ENCODE peak calls at places on chromosome 6, in nine cellular contexts. Y is mucosa of descending colon; Z is upper lobe of left lung; A is PC-3; C is aorta; U is stomach; Q is trophoblast cell; V is CD4-positive, alpha-beta T cell; P is hepatocyte. K is an unnamed sample. For H3K9me3, the result is how much of the 10 kb centered on the place peaks cover.

GRCh38 chr6:40986871-40987270 is 52.1 kb downstream of the UNC5CL start:
- DNase-seq in Q (no peak), A (no peak), U (no peak), P (no peak), C (no peak), V (no peak), Z (no peak), Y (no peak), K (no peak)

GRCh38 chr6:170407200-170407599 is 100.6 kb downstream of the FAM120B start:
- DNase-seq in C (no peak), Q (no peak), Z (peak), A (no peak), Y (no peak), U (no peak), V (no peak), P (no peak), K (no peak)

GRCh38 chr6:134774244-134774643 is 175.7 kb downstream of the ALDH8A1 start:
- DNase-seq in Q (peak), C (no peak), U (no peak), Z (no peak), P (no peak), Y (no peak), A (peak), V (no peak), K (no peak)

GRCh38 chr6:37303891-37304503 is 46.1 kb upstream of the TMEM217 start:
- DNase-seq in Q (peak), C (no peak), A (peak), Y (no peak), P (peak), U (no peak), V (no peak), Z (no peak), K (no peak)

GRCh38 chr6:79762370-79762769 is 131.2 kb downstream of the SH3BGRL2 start:
- DNase-seq in V (no peak), A (peak), Q (no peak), U (no peak), Y (no peak), P (no peak), C (no peak), Z (no peak), K (no peak)

GRCh38 chr6:106411034-106411433 is 50.5 kb downstream of the CRYBG1 start:
- DNase-seq in A (no peak), Q (no peak), Y (no peak), C (no peak), Z (no peak), P (peak), U (no peak), V (no peak), K (no peak)

GRCh38 chr6:34174846-34175399 is 29.0 kb upstream of the GRM4 start:
- DNase-seq in A (no peak), U (peak), Z (no peak), Q (no peak), P (no peak), C (no peak), Y (no peak), V (no peak), K (no peak)

GRCh38 chr6:39520411-39520810 is 197.9 kb upstream of the KCNK16 start:
- DNase-seq in Q (no peak), Y (no peak), A (no peak), U (no peak), V (no peak), P (no peak), C (no peak), Z (no peak), K (no peak)

GRCh38 chr6:118124851-118125250 is 217.8 kb downstream of the SLC35F1 start:
- DNase-seq in C (no peak), Z (no peak), Y (no peak), P (no peak), U (no peak), V (no peak), Q (no peak), A (no peak), K (no peak)

GRCh38 chr6:159541296-159541695 is 151.7 kb downstream of the SOD2 start:
- DNase-seq in Z (no peak), P (no peak), C (no peak), A (no peak), U (no peak), Q (no peak), Y (no peak), V (no peak), K (no peak)

GRCh38 chr6:1958257-1958656 is 287.1 kb downstream of the GMDS start:
- DNase-seq in Q (peak), V (no peak), P (no peak), U (no peak), Z (no peak), Y (no peak), C (no peak), A (no peak), K (no peak)

GRCh38 chr6:37299990-37300389 is 42.0 kb upstream of the TMEM217 start:
- DNase-seq in A (no peak), Q (no peak), Z (no peak), V (no peak), P (no peak), Y (no peak), U (no peak), C (no peak), K (no peak)

GRCh38 chr6:15464211-15464725 is 198.6 kb downstream of the DTNBP1 start:
- DNase-seq in Y (no peak), V (peak), Z (no peak), U (peak), C (no peak), A (peak), Q (no peak), P (no peak), K (peak)

GRCh38 chr6:109896333-109896732 is 81.8 kb upstream of the GPR6 start:
- DNase-seq in V (no peak), P (no peak), C (no peak), Q (no peak), Z (no peak), U (no peak), Y (no peak), A (no peak), K (no peak)

GRCh38 chr6:35516712-35517111 is 4.0 kb upstream of the TULP1 start:
- DNase-seq in Q (peak), Z (no peak), P (no peak), V (no peak), Y (no peak), A (no peak), C (no peak), U (no peak), K (no peak)

GRCh38 chr6:7392402-7392801 is 2.8 kb downstream of the RIOK1 start:
- DNase-seq in Y (no peak), V (no peak), Q (no peak), Z (no peak), P (peak), C (no peak), A (no peak), U (no peak), K (no peak)

GRCh38 chr6:134352786-134353480 is 35.0 kb upstream of the SGK1 start:
- DNase-seq in C (no peak), A (peak), P (no peak), Y (no peak), U (no peak), Q (no peak), Z (no peak), V (no peak), K (no peak)

DNA sequence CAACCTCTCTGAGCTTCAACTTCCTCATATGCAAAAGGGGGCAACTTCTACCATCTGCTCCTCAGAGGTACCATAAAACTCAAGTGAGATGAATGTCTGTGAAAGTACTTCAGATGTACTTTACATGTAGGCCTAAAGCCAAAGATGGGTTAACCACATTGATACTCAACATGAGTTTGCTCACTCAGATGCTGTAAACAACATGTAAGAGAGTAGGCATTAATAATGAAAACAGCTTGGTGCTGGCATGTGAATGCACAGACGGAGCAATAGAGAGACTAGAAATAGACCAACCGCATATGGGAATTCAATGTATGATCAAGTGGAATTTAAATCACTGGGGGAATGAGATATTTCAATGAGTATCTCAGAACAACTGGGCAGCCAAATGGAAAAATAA is 143.8 kb upstream of the CDYL start:
- DNase-seq in A (no peak), Z (no peak), Q (no peak), P (no peak), Y (no peak), U (no peak), V (no peak), C (no peak), K (no peak)
- H3K9me3 ChIP-seq in A (under half), Z (under half), Q (under half), P (under half), Y (under half), U (under half), V (under half), C (under half), K (under half)

DNA sequence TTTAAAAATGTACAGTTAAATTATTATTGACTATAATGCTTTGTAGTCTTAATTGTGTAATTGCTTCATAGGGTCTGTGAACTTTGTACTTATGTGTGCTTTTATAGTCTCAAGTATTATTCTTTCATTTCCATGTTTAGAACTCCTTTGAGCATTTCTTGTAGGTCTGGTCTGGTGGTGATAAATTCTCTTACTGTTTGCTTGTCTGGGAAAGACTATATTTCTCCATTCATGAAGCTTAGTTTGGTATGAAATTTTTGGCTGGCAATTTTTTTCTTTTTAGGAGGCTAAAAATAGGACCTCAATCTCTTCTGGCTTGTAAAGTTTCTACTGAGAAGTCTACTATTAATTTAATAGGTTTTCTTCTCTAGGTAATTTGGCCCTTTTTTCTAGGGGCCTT is 67.4 kb downstream of the CCDC170 start:
- DNase-seq in A (no peak), P (no peak), C (no peak), Q (no peak), V (no peak), Z (no peak), Y (no peak), U (no peak), K (no peak)
- H3K9me3 ChIP-seq in A (under half), P (under half), C (under half), Q (under half), V (under half), Z (under half), Y (under half), U (under half), K (under half)

DNA sequence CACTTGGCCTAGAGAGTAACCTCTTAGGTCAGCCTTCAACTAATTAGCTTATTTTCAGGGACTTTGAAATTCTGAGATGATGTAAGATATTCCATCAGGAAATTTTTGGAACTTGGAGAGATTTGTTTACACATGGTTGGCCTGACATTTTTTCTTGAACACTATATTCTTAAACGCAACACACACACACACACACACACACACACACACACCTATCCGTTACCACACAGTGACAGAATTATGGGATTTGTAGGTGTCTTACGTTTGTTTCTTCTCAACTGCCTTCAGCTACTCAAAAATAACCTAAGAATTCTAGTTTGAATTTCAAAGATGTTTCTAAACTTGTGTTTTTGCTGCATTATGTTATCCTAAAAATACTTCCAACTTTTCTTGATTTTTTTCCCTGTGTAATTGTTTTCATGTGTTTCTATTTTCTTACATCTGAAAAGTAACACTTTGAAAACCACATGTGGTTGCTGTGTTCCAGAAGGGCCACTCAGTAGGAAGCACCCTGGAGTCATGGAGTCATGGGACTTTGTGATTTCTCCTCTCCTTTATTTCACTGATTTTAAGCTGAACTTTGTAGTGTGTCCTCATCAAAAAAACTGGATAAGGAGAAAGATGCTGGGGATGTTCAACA is 32.0 kb downstream of the MARCKS start:
- DNase-seq in V (no peak), Z (no peak), A (no peak), Y (no peak), Q (no peak), U (no peak), P (no peak), C (no peak), K (no peak)
- H3K9me3 ChIP-seq in V (under half), Z (under half), A (under half), Y (under half), Q (under half), U (under half), P (under half), C (under half), K (under half)

GRCh38 chr6:150857906-150858365 is 7.6 kb upstream of the MTHFD1L start:
- DNase-seq in U (no peak), V (no peak), A (no peak), P (no peak), C (no peak), Y (no peak), Z (no peak), Q (no peak), K (no peak)

DNA sequence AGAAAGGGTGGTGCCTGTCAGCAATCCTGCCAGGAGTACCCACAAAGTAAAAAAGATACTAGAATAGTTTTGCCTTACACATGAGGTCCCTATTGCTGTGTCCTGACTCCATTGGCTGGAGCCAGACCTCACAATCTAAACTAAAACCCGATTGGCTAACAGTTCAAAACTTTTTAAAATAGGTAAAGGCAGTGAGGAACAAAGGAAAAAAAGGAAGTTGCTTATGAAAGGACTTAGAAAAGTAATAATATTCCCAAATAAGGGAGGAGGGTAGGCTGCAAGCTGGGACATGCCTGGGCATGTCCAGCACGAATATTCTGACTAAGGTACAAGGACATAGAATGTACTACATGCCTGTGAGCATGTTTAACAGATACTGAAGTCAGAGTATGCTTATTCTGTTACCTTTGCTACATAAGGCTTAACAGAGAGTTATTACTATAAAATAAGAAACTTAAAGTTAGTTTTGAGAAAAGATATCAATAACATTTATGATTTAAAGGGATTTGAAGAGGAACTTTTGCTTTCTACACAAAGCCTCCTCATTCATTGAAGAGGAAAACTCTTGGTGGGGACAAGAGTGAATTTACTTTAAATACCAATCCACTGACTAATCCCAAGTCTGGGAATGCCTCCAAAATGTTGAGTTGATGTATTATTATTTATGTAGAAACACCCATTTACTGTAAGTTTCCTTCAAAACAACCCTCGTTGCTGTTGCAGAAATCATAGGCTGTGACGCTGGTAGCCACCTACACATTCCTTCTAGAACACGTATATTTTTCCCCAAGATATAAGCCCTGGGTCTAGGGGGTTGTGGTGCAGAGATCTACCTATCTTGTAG is 8.2 kb upstream of the MTHFD1L start:
- DNase-seq in Z (no peak), P (peak), Y (no peak), C (no peak), U (no peak), Q (peak), A (peak), V (no peak), K (no peak)
- H3K9me3 ChIP-seq in Z (under half), P (under half), Y (under half), C (under half), U (under half), Q (under half), A (under half), V (under half), K (under half)

DNA sequence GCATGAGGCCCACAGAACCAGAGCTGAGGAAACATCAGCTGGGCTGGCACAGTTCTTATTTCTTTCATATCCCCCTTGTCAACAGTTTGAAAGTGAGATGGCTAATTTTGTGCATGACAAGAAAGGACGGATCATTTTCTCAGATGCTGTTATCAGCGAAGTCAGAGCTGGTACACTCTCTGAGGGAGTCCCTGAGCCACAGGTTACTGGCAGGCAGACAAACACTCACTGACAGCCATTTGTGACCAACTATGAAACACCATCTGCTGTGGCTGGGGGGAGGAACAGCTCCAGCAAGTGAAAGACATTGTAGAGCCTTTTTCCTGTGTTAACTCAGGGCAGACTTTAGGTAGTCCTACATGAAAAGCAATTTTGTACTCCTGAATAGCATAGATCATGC is 22.2 kb downstream of the OLIG3 start:
- DNase-seq in V (no peak), Q (no peak), Y (no peak), C (no peak), U (no peak), A (no peak), Z (no peak), P (no peak), K (no peak)
- H3K9me3 ChIP-seq in V (under half), Q (under half), Y (under half), C (under half), U (under half), A (under half), Z (under half), P (under half), K (under half)

GRCh38 chr6:168700880-168701279 is 259.9 kb downstream of the SMOC2 start:
- DNase-seq in Q (no peak), A (no peak), U (no peak), P (no peak), Y (no peak), V (no peak), C (no peak), Z (no peak), K (no peak)
- H3K9me3 ChIP-seq in Q (under half), A (under half), U (under half), P (under half), Y (under half), V (under half), C (under half), Z (under half), K (under half)

GRCh38 chr6:27679308-27679967 is 206.5 kb upstream of the ZNF184 start:
- DNase-seq in Z (no peak), Q (no peak), Y (no peak), A (no peak), U (no peak), P (no peak), V (no peak), C (no peak), K (no peak)

GRCh38 chr6:27684264-27685211 is 211.6 kb upstream of the ZNF184 start:
- DNase-seq in U (no peak), P (peak), Q (peak), V (no peak), C (no peak), A (peak), Y (no peak), Z (peak), K (peak)

GRCh38 chr6:27685278-27685677 is 212.4 kb upstream of the ZNF184 start:
- DNase-seq in U (no peak), Z (no peak), Y (no peak), C (no peak), Q (no peak), A (no peak), V (no peak), P (no peak), K (no peak)

GRCh38 chr6:27678449-27678848 is 205.5 kb upstream of the ZNF184 start:
- DNase-seq in A (no peak), P (peak), Z (no peak), C (no peak), Y (no peak), Q (no peak), U (no peak), V (no peak), K (no peak)

GRCh38 chr6:27679968-27680694 is 207.2 kb upstream of the ZNF184 start:
- DNase-seq in U (no peak), V (no peak), Z (no peak), C (no peak), P (no peak), Y (no peak), A (no peak), Q (no peak), K (no peak)
- H3K9me3 ChIP-seq in U (under half), V (under half), Z (under half), C (under half), P (under half), Y (under half), A (under half), Q (under half), K (under half)

DNA sequence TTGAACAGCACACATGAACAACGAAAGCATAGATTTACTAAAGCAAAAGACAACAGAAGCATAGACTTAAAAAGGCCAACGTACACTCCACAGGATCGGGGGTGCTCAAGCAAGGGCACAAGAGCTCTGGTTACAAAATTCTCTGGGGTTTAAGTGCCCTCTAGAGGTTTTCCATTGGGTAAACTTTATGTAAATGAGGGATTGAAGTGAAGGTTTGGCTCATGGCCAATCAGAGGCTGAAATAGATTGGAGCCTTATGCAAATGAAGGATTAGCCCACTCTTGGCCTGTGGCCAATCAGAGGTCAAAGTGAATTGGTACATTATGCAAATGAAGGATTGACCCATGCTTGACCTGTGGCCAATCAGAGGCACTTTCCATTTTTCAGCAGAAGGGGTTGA is 245.0 kb downstream of the THBS2 start:
- DNase-seq in Y (no peak), A (no peak), U (no peak), Z (no peak), V (no peak), P (no peak), Q (no peak), C (no peak), K (no peak)
- H3K9me3 ChIP-seq in Y (under half), A (under half), U (under half), Z (under half), V (under half), P (under half), Q (under half), C (under half), K (under half)

K was measured in T-helper 17 cell.